ENCODE peak calls at places on chromosomes 13 and 19, in five cellular contexts. One of them, this sample, is unnamed.

GRCh38 chr19:50159078-50159477 is 4.0 kb downstream of the IZUMO2 start:
- DNase-seq in HFFc6: no peak
- DNase-seq in omental fat pad: no peak
- DNase-seq in uterus: no peak
- DNase-seq in fibroblast of pulmonary artery: no peak
- DNase-seq in this sample: no peak

GRCh38 chr19:11382898-11383705 is 1.0 kb downstream of the EPOR start:
- DNase-seq in fibroblast of pulmonary artery: peak
- DNase-seq in uterus: no peak
- DNase-seq in omental fat pad: no peak
- DNase-seq in HFFc6: peak
- DNase-seq in this sample: peak

GRCh38 chr19:409006-409514 is at the start of gene C2CD4C:
- DNase-seq in omental fat pad: no peak
- DNase-seq in uterus: no peak
- DNase-seq in fibroblast of pulmonary artery: no peak
- DNase-seq in HFFc6: no peak
- DNase-seq in this sample: peak

GRCh38 chr19:46950526-46951235 is 69.0 kb upstream of the NPAS1 start:
- DNase-seq in omental fat pad: no peak
- DNase-seq in HFFc6: no peak
- DNase-seq in uterus: no peak
- DNase-seq in fibroblast of pulmonary artery: no peak
- DNase-seq in this sample: no peak

GRCh38 chr13:23899555-23899954 is 2.3 kb upstream of the C1QTNF9B start:
- DNase-seq in uterus: peak
- DNase-seq in HFFc6: peak
- DNase-seq in fibroblast of pulmonary artery: peak
- DNase-seq in omental fat pad: no peak
- DNase-seq in this sample: no peak

GRCh38 chr13:32267836-32268439 is 47.2 kb downstream of the ZAR1L start:
- DNase-seq in HFFc6: no peak
- DNase-seq in fibroblast of pulmonary artery: no peak
- DNase-seq in omental fat pad: no peak
- DNase-seq in uterus: no peak
- DNase-seq in this sample: peak

GRCh38 chr13:33678906-33679657 is 138.9 kb upstream of the RFC3 start:
- DNase-seq in HFFc6: no peak
- DNase-seq in omental fat pad: peak
- DNase-seq in uterus: peak
- DNase-seq in fibroblast of pulmonary artery: peak
- DNase-seq in this sample: peak

GRCh38 chr13:51243832-51244231 is 21.6 kb downstream of the FAM124A start:
- DNase-seq in fibroblast of pulmonary artery: no peak
- DNase-seq in omental fat pad: no peak
- DNase-seq in uterus: no peak
- DNase-seq in HFFc6: no peak
- DNase-seq in this sample: no peak

GRCh38 chr13:75963318-75963717 is 327.2 kb downstream of the LMO7 start:
- DNase-seq in omental fat pad: no peak
- DNase-seq in fibroblast of pulmonary artery: no peak
- DNase-seq in uterus: no peak
- DNase-seq in HFFc6: no peak
- DNase-seq in this sample: no peak

GRCh38 chr13:89490661-89491060 is 1819.5 kb downstream of the SLITRK5 start:
- DNase-seq in HFFc6: no peak
- DNase-seq in fibroblast of pulmonary artery: no peak
- DNase-seq in uterus: no peak
- DNase-seq in omental fat pad: no peak
- DNase-seq in this sample: no peak

GRCh38 chr19:48117515-48118330 is 7.1 kb upstream of the PLA2G4C start:
- DNase-seq in uterus: no peak
- DNase-seq in HFFc6: no peak
- DNase-seq in omental fat pad: no peak
- DNase-seq in fibroblast of pulmonary artery: no peak
- DNase-seq in this sample: no peak

GRCh38 chr13:90420683-90421082 is 926.8 kb upstream of the MIR17HG start:
- DNase-seq in fibroblast of pulmonary artery: peak
- DNase-seq in HFFc6: no peak
- DNase-seq in omental fat pad: no peak
- DNase-seq in uterus: no peak
- DNase-seq in this sample: no peak

GRCh38 chr13:45879666-45880065 is 28.1 kb upstream of the SIAH3 start:
- DNase-seq in HFFc6: no peak
- DNase-seq in omental fat pad: no peak
- DNase-seq in uterus: peak
- DNase-seq in fibroblast of pulmonary artery: no peak
- DNase-seq in this sample: no peak

GRCh38 chr13:41053384-41053826 is 7.9 kb upstream of the WBP4 start:
- DNase-seq in HFFc6: peak
- DNase-seq in omental fat pad: no peak
- DNase-seq in uterus: no peak
- DNase-seq in fibroblast of pulmonary artery: peak
- DNase-seq in this sample: peak

GRCh38 chr19:3161453-3161852 is 17.1 kb upstream of the S1PR4 start:
- DNase-seq in HFFc6: peak
- DNase-seq in uterus: no peak
- DNase-seq in omental fat pad: no peak
- DNase-seq in fibroblast of pulmonary artery: peak
- DNase-seq in this sample: no peak

GRCh38 chr13:75530536-75530935 is 7.1 kb downstream of the COMMD6 start:
- DNase-seq in omental fat pad: no peak
- DNase-seq in fibroblast of pulmonary artery: no peak
- DNase-seq in uterus: no peak
- DNase-seq in HFFc6: no peak
- DNase-seq in this sample: no peak

GRCh38 chr13:23941216-23941615 is 43.9 kb upstream of the C1QTNF9B start:
- DNase-seq in omental fat pad: no peak
- DNase-seq in HFFc6: no peak
- DNase-seq in fibroblast of pulmonary artery: no peak
- DNase-seq in uterus: no peak
- DNase-seq in this sample: no peak

GRCh38 chr13:92739306-92739818 is 487.2 kb upstream of the GPC6 start:
- DNase-seq in omental fat pad: no peak
- DNase-seq in HFFc6: no peak
- DNase-seq in uterus: no peak
- DNase-seq in fibroblast of pulmonary artery: no peak
- DNase-seq in this sample: no peak

GRCh38 chr19:29724741-29725140 is 9.7 kb upstream of the C19orf12 start:
- DNase-seq in HFFc6: no peak
- DNase-seq in fibroblast of pulmonary artery: no peak
- DNase-seq in omental fat pad: no peak
- DNase-seq in uterus: no peak
- DNase-seq in this sample: no peak

GRCh38 chr13:44211286-44211685 is 162.3 kb upstream of the SERP2 start:
- DNase-seq in omental fat pad: no peak
- DNase-seq in HFFc6: no peak
- DNase-seq in fibroblast of pulmonary artery: no peak
- DNase-seq in uterus: no peak
- DNase-seq in this sample: no peak

GRCh38 chr13:77832339-77833100 is 86.1 kb downstream of the EDNRB start:
- DNase-seq in HFFc6: no peak
- DNase-seq in omental fat pad: no peak
- DNase-seq in fibroblast of pulmonary artery: peak
- DNase-seq in uterus: no peak
- DNase-seq in this sample: no peak

GRCh38 chr13:42594577-42595571 is 20.9 kb downstream of the TNFSF11 start:
- DNase-seq in omental fat pad: no peak
- DNase-seq in HFFc6: peak
- DNase-seq in uterus: peak
- DNase-seq in fibroblast of pulmonary artery: peak
- DNase-seq in this sample: peak

GRCh38 chr13:38202730-38203129 is 146.9 kb upstream of the UFM1 start:
- DNase-seq in fibroblast of pulmonary artery: peak
- DNase-seq in HFFc6: peak
- DNase-seq in omental fat pad: no peak
- DNase-seq in uterus: no peak
- DNase-seq in this sample: no peak

GRCh38 chr19:6765738-6766356 is 1.4 kb downstream of the SH2D3A start:
- DNase-seq in HFFc6: no peak
- DNase-seq in fibroblast of pulmonary artery: no peak
- DNase-seq in uterus: no peak
- DNase-seq in omental fat pad: no peak
- DNase-seq in this sample: peak

GRCh38 chr13:109844396-109844795 is 58.0 kb upstream of the IRS2 start:
- DNase-seq in omental fat pad: no peak
- DNase-seq in HFFc6: peak
- DNase-seq in fibroblast of pulmonary artery: no peak
- DNase-seq in uterus: no peak
- DNase-seq in this sample: no peak

GRCh38 chr19:3636962-3637361 is 10.4 kb upstream of the CACTIN start:
- DNase-seq in HFFc6: no peak
- DNase-seq in uterus: no peak
- DNase-seq in omental fat pad: no peak
- DNase-seq in fibroblast of pulmonary artery: no peak
- DNase-seq in this sample: no peak

GRCh38 chr19:39497850-39498261 is 891 bp upstream of the DLL3 start:
- DNase-seq in uterus: no peak
- DNase-seq in HFFc6: no peak
- DNase-seq in fibroblast of pulmonary artery: peak
- DNase-seq in omental fat pad: no peak
- DNase-seq in this sample: peak

GRCh38 chr13:40589285-40590109 is 76.9 kb downstream of the FOXO1 start:
- DNase-seq in fibroblast of pulmonary artery: peak
- DNase-seq in HFFc6: no peak
- DNase-seq in omental fat pad: no peak
- DNase-seq in uterus: no peak
- DNase-seq in this sample: peak

GRCh38 chr19:35257113-35257461 is 8.3 kb downstream of the LSR start:
- DNase-seq in uterus: no peak
- DNase-seq in fibroblast of pulmonary artery: no peak
- DNase-seq in HFFc6: no peak
- DNase-seq in omental fat pad: no peak
- DNase-seq in this sample: no peak

GRCh38 chr19:41325947-41326706 is 16.2 kb downstream of the CCDC97 start:
- DNase-seq in uterus: no peak
- DNase-seq in HFFc6: peak
- DNase-seq in omental fat pad: no peak
- DNase-seq in fibroblast of pulmonary artery: peak
- DNase-seq in this sample: peak

GRCh38 chr19:41541990-41542584 is 33.9 kb upstream of the CEACAM21 start:
- DNase-seq in fibroblast of pulmonary artery: peak
- DNase-seq in omental fat pad: peak
- DNase-seq in uterus: peak
- DNase-seq in HFFc6: peak
- DNase-seq in this sample: no peak

GRCh38 chr13:35961461-35962220 is 169.5 kb downstream of the DCLK1 start:
- DNase-seq in uterus: no peak
- DNase-seq in HFFc6: no peak
- DNase-seq in omental fat pad: no peak
- DNase-seq in fibroblast of pulmonary artery: peak
- DNase-seq in this sample: no peak
- TF ChIP-seq CTCF in uterus: peak
- TF ChIP-seq CTCF in HFFc6: peak
- TF ChIP-seq CTCF in omental fat pad: no peak
- TF ChIP-seq CTCF in fibroblast of pulmonary artery: peak
- TF ChIP-seq CTCF in this sample: no peak

DNA sequence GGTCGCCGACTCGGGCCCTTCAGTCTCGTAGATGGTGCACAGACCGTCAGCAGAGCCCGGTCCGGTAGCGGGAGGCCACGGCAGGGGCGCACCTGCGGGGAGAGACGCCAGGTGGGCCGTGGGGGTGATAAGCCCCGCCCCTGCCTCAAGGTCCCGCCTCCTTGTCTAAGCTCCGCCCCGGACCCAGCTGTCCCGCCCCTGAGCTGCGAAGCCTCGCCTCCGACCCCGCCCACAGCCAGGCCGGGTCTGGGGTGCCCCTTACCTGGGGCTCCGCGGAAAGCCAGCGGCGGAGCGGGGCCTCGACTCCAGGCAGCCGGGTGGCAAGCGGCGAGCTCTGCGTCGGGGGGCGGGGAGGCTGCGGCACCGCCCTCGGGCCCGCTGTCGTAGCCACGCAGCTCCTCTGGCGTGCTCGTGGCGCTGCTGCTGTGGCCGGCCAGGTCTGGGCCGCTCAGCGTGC is 4.7 kb downstream of the PRR36 start:
- DNase-seq in omental fat pad: no peak
- DNase-seq in HFFc6: no peak
- DNase-seq in uterus: peak
- DNase-seq in fibroblast of pulmonary artery: peak
- DNase-seq in this sample: peak
- TF ChIP-seq CTCF in omental fat pad: no peak
- TF ChIP-seq CTCF in HFFc6: peak
- TF ChIP-seq CTCF in uterus: no peak
- TF ChIP-seq CTCF in fibroblast of pulmonary artery: no peak
- TF ChIP-seq CTCF in this sample: no peak

DNA sequence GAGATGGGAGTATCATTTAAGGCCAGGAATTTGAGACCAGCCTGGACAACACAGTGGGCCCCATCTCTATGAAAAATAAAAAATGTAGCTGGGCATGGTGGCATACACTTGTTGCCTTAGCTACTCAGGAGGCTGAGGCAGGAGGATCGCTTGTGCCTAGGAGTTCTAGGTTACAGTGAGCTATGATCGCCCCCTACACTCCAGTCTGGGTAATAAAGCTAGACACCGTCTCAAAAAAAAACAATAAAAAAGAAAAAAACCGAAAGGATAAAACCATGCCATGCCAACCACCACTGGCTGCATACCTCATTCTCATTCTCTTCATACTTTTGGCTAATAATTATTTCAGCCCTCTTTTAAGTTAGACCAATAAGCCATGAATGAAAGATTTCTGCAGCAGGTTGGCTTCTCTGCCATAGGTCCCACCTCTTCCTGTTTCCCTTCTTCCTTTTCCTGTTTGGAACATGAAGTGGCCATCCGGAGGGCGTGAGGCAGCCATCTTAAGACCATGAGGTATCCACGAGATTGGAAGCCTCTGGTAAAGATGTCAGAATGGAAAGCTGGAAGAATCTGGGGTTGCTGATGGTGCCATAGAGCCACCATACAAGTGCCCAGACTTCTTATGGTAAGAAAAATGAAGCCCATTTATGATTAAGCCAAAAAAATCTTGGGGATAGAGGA is 171.3 kb downstream of the CACNA1A start:
- DNase-seq in uterus: no peak
- DNase-seq in omental fat pad: no peak
- DNase-seq in HFFc6: peak
- DNase-seq in fibroblast of pulmonary artery: no peak
- DNase-seq in this sample: no peak
- TF ChIP-seq CTCF in uterus: no peak
- TF ChIP-seq CTCF in omental fat pad: no peak
- TF ChIP-seq CTCF in HFFc6: peak
- TF ChIP-seq CTCF in fibroblast of pulmonary artery: no peak
- TF ChIP-seq CTCF in this sample: no peak

DNA sequence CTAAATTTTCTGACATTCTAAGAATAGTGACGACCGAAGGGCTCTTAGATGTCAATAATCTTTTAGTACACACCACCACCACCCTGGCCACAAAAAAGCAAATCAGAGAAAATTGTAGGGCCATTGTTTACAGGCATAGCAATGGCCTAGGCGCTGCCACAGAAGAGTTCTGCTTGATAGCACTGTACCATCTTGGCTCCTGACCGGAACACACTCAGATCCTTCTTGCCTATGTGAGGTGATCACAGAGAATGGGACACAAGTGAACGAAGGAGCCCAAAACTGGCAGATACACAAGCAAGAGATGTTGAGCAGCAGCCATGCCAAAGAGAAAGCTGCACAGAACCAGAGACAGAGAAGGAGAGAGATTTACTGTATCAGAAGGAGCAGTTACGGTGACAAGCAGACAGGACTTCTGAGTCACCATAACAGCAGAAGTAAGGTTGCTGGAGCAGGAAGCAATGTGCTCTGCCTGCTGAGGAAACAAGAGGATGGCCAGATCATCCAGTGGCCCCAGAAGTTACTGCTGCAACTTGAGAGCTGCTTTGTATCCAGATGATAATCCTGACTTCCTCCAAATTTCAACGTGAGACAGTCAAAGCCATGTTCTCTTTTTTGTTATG is 105.2 kb downstream of the SLITRK6 start:
- DNase-seq in HFFc6: peak
- DNase-seq in omental fat pad: no peak
- DNase-seq in fibroblast of pulmonary artery: no peak
- DNase-seq in uterus: no peak
- DNase-seq in this sample: no peak
- TF ChIP-seq CTCF in HFFc6: no peak
- TF ChIP-seq CTCF in omental fat pad: no peak
- TF ChIP-seq CTCF in fibroblast of pulmonary artery: no peak
- TF ChIP-seq CTCF in uterus: no peak
- TF ChIP-seq CTCF in this sample: no peak